ENCODE peak calls at places on chromosome 5, in ten cellular contexts. Q is endodermal cell, V is thyroid gland, H is neural crest cell, F is retinal pigment epithelial cell, Y is kidney, O is A549, A is breast epithelium, E is mammary epithelial cell, M is AG09309. P is an unnamed sample.

GRCh38 chr5:178363501-178364325 is 131.1 kb upstream of the PHYKPL start:
- DNase-seq in O (no peak), A (no peak), E (no peak), V (no peak), M (no peak), Q (no peak), H (no peak), F (no peak), Y (peak), P (no peak)

GRCh38 chr5:138692370-138692769 is 60.9 kb upstream of the CTNNA1 start:
- DNase-seq in V (no peak), Q (no peak), M (no peak), H (no peak), F (no peak), O (no peak), E (no peak), Y (no peak), A (no peak), P (no peak)

GRCh38 chr5:119537704-119538103 is 85.4 kb downstream of the HSD17B4 start:
- DNase-seq in E (peak), A (no peak), H (no peak), Q (no peak), M (no peak), Y (no peak), V (no peak), O (no peak), F (no peak), P (no peak)

GRCh38 chr5:168076561-168076991 is 214.9 kb upstream of the WWC1 start:
- DNase-seq in E (no peak), V (peak), Y (no peak), A (no peak), Q (peak), H (peak), O (no peak), M (peak), F (no peak), P (peak)

GRCh38 chr5:169691473-169691872 is 54.4 kb downstream of the DOCK2 start:
- DNase-seq in V (no peak), Y (no peak), O (no peak), H (no peak), E (no peak), Q (no peak), A (no peak), M (no peak), F (no peak), P (no peak)

GRCh38 chr5:14816999-14817761 is 54.4 kb downstream of the ANKH start:
- DNase-seq in F (no peak), O (no peak), E (peak), V (peak), A (no peak), H (no peak), Q (no peak), Y (no peak), M (peak), P (peak)

GRCh38 chr5:124124711-124125229 is 612.8 kb downstream of the CSNK1G3 start:
- DNase-seq in V (no peak), A (no peak), Q (no peak), H (no peak), F (no peak), M (no peak), E (no peak), Y (no peak), O (no peak), P (no peak)

GRCh38 chr5:158701406-158702177 is 398.1 kb downstream of the EBF1 start:
- DNase-seq in H (no peak), V (no peak), F (peak), M (no peak), A (no peak), E (peak), Q (no peak), O (peak), Y (no peak), P (no peak)

GRCh38 chr5:41869150-41869738 is 981 bp downstream of the OXCT1 start:
- DNase-seq in V (peak), E (peak), M (no peak), Q (no peak), Y (peak), A (peak), H (peak), O (no peak), F (no peak), P (no peak)

GRCh38 chr5:176737001-176737745 is 73.2 kb upstream of the UNC5A start:
- DNase-seq in Y (peak), A (peak), H (no peak), F (no peak), O (no peak), Q (peak), M (no peak), E (no peak), V (no peak), P (no peak)

GRCh38 chr5:65184780-65185179 is 296.9 kb downstream of the ADAMTS6 start:
- DNase-seq in V (no peak), H (no peak), Y (no peak), O (no peak), A (no peak), M (no peak), F (no peak), E (no peak), Q (no peak), P (no peak)

GRCh38 chr5:343461-344401 is 22.2 kb downstream of the AHRR start:
- DNase-seq in H (peak), E (peak), A (peak), F (peak), Q (peak), O (peak), M (peak), Y (peak), V (peak), P (no peak)

GRCh38 chr5:36482812-36483211 is 123.6 kb upstream of the SLC1A3 start:
- DNase-seq in Q (no peak), F (no peak), A (no peak), H (no peak), E (no peak), M (no peak), V (peak), Y (no peak), O (no peak), P (no peak)

GRCh38 chr5:121053055-121053985 is 589.2 kb downstream of the PRR16 start:
- DNase-seq in Q (no peak), H (no peak), E (no peak), O (no peak), M (no peak), Y (no peak), A (no peak), V (no peak), F (no peak), P (no peak)

GRCh38 chr5:123664961-123665360 is 153.0 kb downstream of the CSNK1G3 start:
- DNase-seq in V (no peak), A (no peak), F (no peak), E (no peak), O (no peak), H (no peak), Q (no peak), Y (no peak), M (no peak), P (no peak)

GRCh38 chr5:96745844-96746531 is 61.8 kb downstream of the ERAP1 start:
- DNase-seq in F (no peak), O (no peak), A (no peak), H (no peak), M (no peak), V (no peak), Q (no peak), Y (no peak), E (no peak), P (no peak)

GRCh38 chr5:171956870-171957501 is 49.5 kb downstream of the FBXW11 start:
- DNase-seq in O (no peak), M (no peak), E (no peak), A (no peak), H (no peak), F (no peak), Q (no peak), Y (no peak), V (no peak), P (no peak)

GRCh38 chr5:57889558-57889957 is 406.9 kb upstream of the ACTBL2 start:
- DNase-seq in A (peak), O (peak), Y (no peak), F (peak), H (no peak), E (peak), Q (peak), M (peak), V (no peak), P (peak)

GRCh38 chr5:151739395-151739794 is 19.0 kb downstream of the ATOX1 start:
- DNase-seq in F (no peak), V (no peak), O (no peak), A (no peak), E (no peak), Q (peak), H (no peak), M (no peak), Y (no peak), P (no peak)

GRCh38 chr5:132750471-132751230 is 3.4 kb downstream of the CCNI2 start:
- DNase-seq in M (no peak), A (peak), F (no peak), V (no peak), Y (no peak), H (no peak), Q (no peak), O (no peak), E (no peak), P (no peak)

GRCh38 chr5:135391869-135392255 is 7.2 kb downstream of the MACROH2A1 start:
- DNase-seq in H (no peak), M (no peak), E (no peak), F (no peak), O (no peak), V (no peak), Q (no peak), A (no peak), Y (no peak), P (no peak)

GRCh38 chr5:142817961-142818431 is 47.8 kb downstream of the ARHGAP26 start:
- DNase-seq in Y (no peak), A (peak), F (no peak), Q (no peak), M (no peak), O (no peak), H (no peak), E (no peak), V (peak), P (no peak)

GRCh38 chr5:132856011-132856410 is 10.3 kb downstream of the GDF9 start:
- DNase-seq in Y (no peak), E (no peak), F (no peak), O (no peak), M (no peak), A (no peak), H (no peak), V (no peak), Q (peak), P (no peak)

GRCh38 chr5:134784946-134785620 is 26.5 kb downstream of the DDX46 start:
- DNase-seq in M (no peak), V (no peak), A (no peak), Y (no peak), F (no peak), Q (no peak), H (no peak), O (no peak), E (no peak), P (no peak)

GRCh38 chr5:75886706-75887105 is 169.5 kb upstream of the POC5 start:
- DNase-seq in Q (no peak), O (no peak), M (no peak), A (no peak), H (no peak), V (peak), E (peak), F (peak), Y (no peak), P (no peak)

GRCh38 chr5:138533973-138534941 is 8.8 kb downstream of the ETF1 start:
- DNase-seq in O (no peak), H (no peak), M (no peak), Y (no peak), A (no peak), F (no peak), V (no peak), Q (no peak), E (no peak), P (no peak)

GRCh38 chr5:107570805-107571531 is 99.8 kb downstream of the EFNA5 start:
- DNase-seq in Y (no peak), O (peak), V (peak), Q (peak), M (no peak), H (no peak), A (no peak), E (peak), F (no peak), P (no peak)

GRCh38 chr5:35820720-35821119 is 36.0 kb upstream of the IL7R start:
- DNase-seq in V (no peak), E (no peak), O (no peak), F (no peak), Y (no peak), M (no peak), H (no peak), Q (no peak), A (no peak), P (no peak)

GRCh38 chr5:59506285-59506877 is 387.1 kb downstream of the PDE4D start:
- DNase-seq in V (no peak), E (no peak), F (no peak), H (no peak), Q (no peak), O (no peak), A (no peak), Y (no peak), M (no peak), P (no peak)
- TF ChIP-seq CTCF in V (peak), E (peak), F (peak), H (peak), Q (peak), O (peak), A (peak), Y (peak), M (peak), P (peak)

GRCh38 chr5:19319252-19319651 is 668.7 kb downstream of the CDH18 start:
- DNase-seq in F (no peak), O (no peak), M (no peak), V (no peak), A (no peak), Q (no peak), Y (no peak), H (no peak), E (no peak), P (no peak)

DNA sequence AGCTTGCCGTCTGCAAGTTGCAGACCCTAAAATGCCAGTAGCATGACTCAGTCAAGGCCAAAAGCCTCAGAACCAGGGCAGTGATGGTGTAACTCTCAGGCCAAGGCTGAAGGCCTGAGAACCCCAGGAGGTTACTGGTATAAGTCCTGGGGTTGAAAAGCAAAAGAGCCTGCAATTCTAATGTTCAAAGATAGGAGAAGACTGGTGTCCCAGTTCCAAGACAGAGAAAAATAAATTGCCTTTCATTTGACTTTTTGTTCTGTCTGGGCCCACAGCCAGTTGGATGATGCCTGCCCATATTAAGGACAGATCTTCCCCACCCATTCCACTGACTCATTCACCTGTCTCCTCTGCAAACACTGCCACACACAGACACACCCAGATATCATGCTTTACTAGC is 673.2 kb downstream of the CDH18 start:
- DNase-seq in A (no peak), O (peak), E (peak), Q (peak), F (peak), M (no peak), H (no peak), V (no peak), Y (no peak), P (no peak)
- TF ChIP-seq CTCF in A (no peak), O (no peak), E (peak), Q (peak), F (peak), M (no peak), H (no peak), V (no peak), Y (no peak), P (no peak)

DNA sequence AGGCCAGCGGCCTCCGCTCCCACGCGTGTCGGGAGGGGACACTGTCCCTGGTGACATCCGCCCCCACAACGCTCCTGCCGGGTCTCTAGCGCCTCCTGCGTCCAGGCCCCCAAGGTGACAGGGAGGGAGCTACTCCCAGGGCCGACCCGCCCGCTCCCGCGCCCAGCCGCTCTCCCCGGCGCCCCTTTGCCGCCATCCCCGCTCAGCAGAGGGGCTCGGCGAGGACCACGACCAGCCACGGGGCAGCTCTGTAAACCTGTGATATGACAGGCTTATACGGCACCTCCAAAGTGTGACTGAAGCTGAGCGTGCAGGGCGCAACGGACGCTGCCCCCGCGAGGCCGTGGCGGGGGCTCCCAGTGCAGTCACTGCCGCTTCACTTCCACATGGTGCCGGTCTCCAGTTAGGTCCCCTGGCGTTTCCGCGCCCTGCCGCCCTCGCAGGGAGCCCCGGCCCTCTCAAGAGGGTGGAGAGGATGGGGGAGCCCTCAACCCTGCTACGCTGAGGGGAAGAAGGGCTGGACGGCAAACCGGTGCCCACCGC is 978 bp upstream of the ADCY2 start:
- DNase-seq in Y (no peak), A (no peak), E (no peak), Q (peak), H (peak), F (no peak), V (no peak), M (no peak), O (no peak), P (no peak)
- TF ChIP-seq CTCF in Y (no peak), A (no peak), E (no peak), Q (peak), H (peak), F (no peak), V (no peak), M (no peak), O (no peak), P (no peak)

GRCh38 chr5:83133797-83134196 is 56.5 kb downstream of the XRCC4 start:
- DNase-seq in O (no peak), Y (no peak), V (no peak), E (no peak), A (no peak), H (no peak), F (no peak), Q (peak), M (no peak), P (no peak)
- TF ChIP-seq CTCF in O (no peak), Y (no peak), V (no peak), E (no peak), A (no peak), H (no peak), F (no peak), Q (no peak), M (no peak), P (no peak)

GRCh38 chr5:43627028-43627427 is 24.0 kb downstream of the NNT start:
- DNase-seq in E (peak), Y (no peak), V (no peak), Q (peak), F (no peak), A (no peak), O (peak), H (peak), M (no peak), P (no peak)
- TF ChIP-seq CTCF in E (peak), Y (peak), V (peak), Q (peak), F (peak), A (no peak), O (peak), H (peak), M (peak), P (peak)

GRCh38 chr5:10030219-10030831 is 219.4 kb downstream of the ATPSCKMT start:
- DNase-seq in Q (peak), M (no peak), A (no peak), E (peak), V (no peak), H (no peak), Y (no peak), O (no peak), F (no peak), P (no peak)

GRCh38 chr5:10034008-10034407 is 215.7 kb downstream of the ATPSCKMT start:
- DNase-seq in O (no peak), V (no peak), Y (no peak), H (no peak), M (no peak), F (no peak), E (no peak), A (no peak), Q (no peak), P (no peak)

GRCh38 chr5:10036136-10036535 is 213.6 kb downstream of the ATPSCKMT start:
- DNase-seq in A (no peak), M (no peak), Y (no peak), F (no peak), O (no peak), V (no peak), E (peak), Q (no peak), H (no peak), P (no peak)

GRCh38 chr5:10031817-10032216 is 217.9 kb downstream of the ATPSCKMT start:
- DNase-seq in Y (no peak), A (no peak), E (no peak), H (no peak), Q (peak), M (no peak), V (no peak), O (no peak), F (no peak), P (no peak)
- TF ChIP-seq CTCF in Y (no peak), A (no peak), E (no peak), H (no peak), Q (peak), M (peak), V (no peak), O (no peak), F (peak), P (no peak)